ENCODE peak calls at places on chromosomes 3 and 15, in four cellular contexts. N is K562, Y is HCT116, S is HepG2. R is an unnamed sample.

GRCh38 chr3:136281966-136282554 is 31.9 kb downstream of the PCCB start:
- DNase-seq in S (no peak), N (no peak), Y (no peak), R (no peak)

GRCh38 chr3:120170223-120170622 is 76.0 kb upstream of the GSK3B start:
- DNase-seq in N (no peak), S (no peak), Y (peak), R (peak)

GRCh38 chr15:85831415-85832113 is 36.8 kb upstream of the KLHL25 start:
- DNase-seq in S (peak), N (peak), Y (peak), R (no peak)

GRCh38 chr15:48400086-48400485 is 68.9 kb downstream of the DUT start:
- DNase-seq in Y (no peak), S (no peak), N (no peak), R (no peak)

GRCh38 chr15:70236306-70237103 is 138.8 kb upstream of the TLE3 start:
- DNase-seq in N (no peak), Y (no peak), S (no peak), R (no peak)

GRCh38 chr3:187783098-187783497 is 37.8 kb upstream of the BCL6 start:
- DNase-seq in Y (no peak), N (no peak), S (no peak), R (no peak)

GRCh38 chr3:144687862-144688261 is 716.2 kb downstream of the DIPK2A start:
- DNase-seq in N (no peak), S (peak), Y (no peak), R (no peak)

GRCh38 chr3:37074178-37074577 is 80.9 kb downstream of the MLH1 start:
- DNase-seq in S (no peak), N (no peak), Y (no peak), R (no peak)

GRCh38 chr15:56757884-56758283 is 24.6 kb upstream of the ZNF280D start:
- DNase-seq in N (no peak), S (no peak), Y (no peak), R (no peak)

GRCh38 chr3:118714800-118715199 is 319.8 kb downstream of the IGSF11 start:
- DNase-seq in Y (no peak), S (peak), N (no peak), R (no peak)

GRCh38 chr3:64343692-64344440 is 118.6 kb upstream of the PRICKLE2 start:
- DNase-seq in Y (no peak), S (no peak), N (no peak), R (no peak)

GRCh38 chr3:99413504-99413903 is 224.9 kb upstream of the COL8A1 start:
- DNase-seq in N (no peak), Y (no peak), S (no peak), R (no peak)

GRCh38 chr3:13080591-13080990 is 7.4 kb upstream of the IQSEC1 start:
- DNase-seq in N (no peak), Y (no peak), S (no peak), R (no peak)

GRCh38 chr3:73786346-73786807 is 161.6 kb upstream of the PDZRN3 start:
- DNase-seq in S (no peak), Y (no peak), N (no peak), R (peak)

GRCh38 chr15:92811514-92811913 is 88.6 kb upstream of the CHD2 start:
- DNase-seq in S (peak), N (no peak), Y (no peak), R (no peak)

GRCh38 chr3:50575372-50575771 is 6.0 kb downstream of the HEMK1 start:
- DNase-seq in Y (no peak), S (no peak), N (no peak), R (no peak)

GRCh38 chr3:197793246-197793645 is 2.2 kb downstream of the LRCH3 start:
- DNase-seq in N (no peak), S (no peak), Y (no peak), R (no peak)

GRCh38 chr15:82315519-82316246 is 33.6 kb downstream of the GOLGA6L10 start:
- DNase-seq in N (no peak), S (no peak), Y (no peak), R (no peak)

GRCh38 chr3:8730641-8731040 is 3.0 kb upstream of the CAV3 start:
- DNase-seq in N (no peak), S (no peak), Y (no peak), R (no peak)

GRCh38 chr3:43347774-43348173 is 61.4 kb downstream of the SNRK start:
- DNase-seq in Y (no peak), N (no peak), S (no peak), R (no peak)

GRCh38 chr15:86021281-86022264 is 58.1 kb upstream of the AGBL1 start:
- DNase-seq in S (no peak), N (no peak), Y (no peak), R (no peak)

GRCh38 chr15:27237319-27237939 is 266.4 kb downstream of the GABRG3 start:
- DNase-seq in Y (no peak), S (no peak), N (no peak), R (no peak)

GRCh38 chr15:89215627-89216026 is 5.8 kb downstream of the RLBP1 start:
- DNase-seq in S (no peak), N (no peak), Y (no peak), R (no peak)

GRCh38 chr15:91051248-91051647 is 28.9 kb upstream of the VPS33B start:
- DNase-seq in S (no peak), N (no peak), Y (no peak), R (no peak)

GRCh38 chr15:91054791-91055190 is 32.4 kb upstream of the VPS33B start:
- DNase-seq in S (no peak), Y (no peak), N (no peak), R (no peak)

GRCh38 chr15:91050128-91050455 is 27.7 kb upstream of the VPS33B start:
- DNase-seq in Y (no peak), S (no peak), N (no peak), R (no peak)

DNA sequence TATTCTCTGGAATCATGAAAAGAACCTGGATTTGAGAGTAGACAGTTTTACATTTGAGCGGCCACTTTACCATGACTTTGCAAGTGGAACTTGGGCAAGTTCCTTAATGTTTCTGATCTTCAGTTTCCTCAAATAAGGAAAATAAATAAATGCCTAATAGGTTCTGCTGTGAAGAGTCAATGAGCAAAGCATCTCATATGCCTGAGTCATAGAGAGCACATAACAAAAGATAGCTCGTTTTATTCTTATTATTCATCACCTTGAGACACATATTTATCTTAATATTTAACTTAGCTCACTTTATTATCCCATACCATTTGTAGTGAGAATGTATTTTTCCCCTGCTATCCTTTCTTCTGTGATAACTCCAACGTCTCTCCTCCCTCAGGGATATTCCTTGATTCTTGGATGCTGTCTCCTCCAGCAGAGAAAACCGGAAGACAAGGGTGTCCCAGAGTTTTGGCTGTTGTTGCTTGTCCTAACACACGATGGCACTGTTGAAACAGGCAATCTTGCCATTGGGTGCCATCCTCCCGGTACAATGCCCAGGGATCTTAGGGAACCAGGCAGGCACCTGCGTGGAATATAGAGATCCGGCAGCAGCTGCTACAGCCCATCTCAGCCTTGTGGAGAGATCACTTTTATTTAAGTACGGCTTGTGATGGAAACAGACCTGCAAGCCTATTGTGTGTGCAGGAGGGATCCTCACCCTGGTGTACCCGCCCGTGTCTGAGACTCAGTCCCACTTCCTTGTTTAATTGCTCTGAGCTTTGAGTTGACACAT is 33.3 kb upstream of the VPS33B start:
- DNase-seq in S (peak), Y (peak), N (no peak), R (peak)
- TF ChIP-seq CTCF in S (peak), Y (peak), N (peak), R (peak)

GRCh38 chr3:63015614-63016016 is 140.4 kb upstream of the CADPS start:
- DNase-seq in Y (no peak), N (no peak), S (peak), R (no peak)
- TF ChIP-seq TCF7L2 in Y (no peak), N (no peak), S (no peak), R (no peak)

DNA sequence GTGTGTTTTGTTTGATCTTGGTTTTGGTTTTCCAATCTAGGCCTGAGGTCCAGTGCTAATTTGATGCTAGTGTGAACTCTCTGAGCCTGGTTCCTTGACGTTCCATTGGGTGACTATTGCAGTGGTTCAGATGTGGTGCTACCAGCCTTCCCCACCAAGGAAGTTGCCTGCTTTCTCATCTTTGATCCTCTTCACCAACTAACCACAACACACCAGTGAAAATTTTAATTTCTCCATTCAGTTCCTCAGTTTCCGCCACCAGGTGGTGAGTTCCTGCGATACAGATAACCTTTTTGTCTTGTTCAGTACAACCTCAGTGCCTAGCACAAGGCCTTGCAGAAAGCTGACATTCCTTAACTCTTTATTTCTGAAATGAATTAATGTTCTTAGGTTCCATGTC is 337.4 kb upstream of the TPRG1 start:
- DNase-seq in N (no peak), Y (peak), S (no peak), R (no peak)
- TF ChIP-seq CTCF in N (no peak), Y (no peak), S (no peak), R (peak)

GRCh38 chr15:63874616-63875015 is 40.9 kb upstream of the HERC1 start:
- DNase-seq in Y (no peak), N (no peak), S (no peak), R (no peak)

GRCh38 chr15:63872759-63873510 is 39.2 kb upstream of the HERC1 start:
- DNase-seq in Y (no peak), N (no peak), S (no peak), R (no peak)

GRCh38 chr15:63870043-63870394 is 36.3 kb upstream of the HERC1 start:
- DNase-seq in Y (no peak), S (no peak), N (no peak), R (no peak)

GRCh38 chr15:63869371-63870042 is 35.8 kb upstream of the HERC1 start:
- DNase-seq in S (no peak), Y (no peak), N (no peak), R (no peak)

DNA sequence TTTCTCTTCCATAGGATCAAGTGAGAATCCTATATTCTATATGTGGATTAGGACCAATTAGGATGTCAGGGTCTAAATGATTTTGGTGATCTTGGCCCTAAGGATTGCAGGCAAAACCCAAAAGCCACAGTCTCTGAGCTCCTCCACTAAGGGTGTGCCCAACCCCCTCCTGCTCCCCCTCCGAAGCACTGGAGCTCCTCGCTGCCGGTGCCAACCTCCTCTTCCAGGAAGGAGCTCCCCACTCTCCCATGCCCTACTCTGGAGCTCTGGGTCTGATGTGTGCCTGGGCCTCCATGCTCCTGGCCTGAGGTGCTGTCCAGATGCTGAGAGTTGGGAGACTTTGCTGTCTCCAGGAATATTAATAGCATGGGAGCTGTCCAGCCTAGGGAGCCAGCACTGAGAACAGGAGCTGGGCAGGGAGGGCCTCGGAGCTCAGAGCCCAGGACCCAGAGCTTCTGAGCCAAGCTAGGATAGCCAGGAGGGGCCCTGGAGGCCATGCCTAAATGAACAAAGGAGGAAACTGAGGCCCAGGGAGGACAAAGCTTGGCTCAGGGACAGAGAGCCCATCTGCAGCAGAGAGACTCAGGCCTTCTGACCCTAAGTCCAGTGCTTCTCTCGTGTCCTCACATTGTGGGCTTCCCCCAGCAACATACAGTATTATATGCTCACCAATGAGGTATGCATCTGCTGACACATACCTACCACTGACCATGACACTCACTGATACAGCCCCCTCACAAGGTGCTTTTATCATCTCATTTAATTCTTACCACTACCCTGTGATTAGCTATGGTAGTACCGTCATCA is 36.9 kb upstream of the HERC1 start:
- DNase-seq in Y (no peak), N (peak), S (peak), R (no peak)
- TF ChIP-seq TCF7L2 in Y (no peak), N (no peak), S (no peak), R (no peak)

DNA sequence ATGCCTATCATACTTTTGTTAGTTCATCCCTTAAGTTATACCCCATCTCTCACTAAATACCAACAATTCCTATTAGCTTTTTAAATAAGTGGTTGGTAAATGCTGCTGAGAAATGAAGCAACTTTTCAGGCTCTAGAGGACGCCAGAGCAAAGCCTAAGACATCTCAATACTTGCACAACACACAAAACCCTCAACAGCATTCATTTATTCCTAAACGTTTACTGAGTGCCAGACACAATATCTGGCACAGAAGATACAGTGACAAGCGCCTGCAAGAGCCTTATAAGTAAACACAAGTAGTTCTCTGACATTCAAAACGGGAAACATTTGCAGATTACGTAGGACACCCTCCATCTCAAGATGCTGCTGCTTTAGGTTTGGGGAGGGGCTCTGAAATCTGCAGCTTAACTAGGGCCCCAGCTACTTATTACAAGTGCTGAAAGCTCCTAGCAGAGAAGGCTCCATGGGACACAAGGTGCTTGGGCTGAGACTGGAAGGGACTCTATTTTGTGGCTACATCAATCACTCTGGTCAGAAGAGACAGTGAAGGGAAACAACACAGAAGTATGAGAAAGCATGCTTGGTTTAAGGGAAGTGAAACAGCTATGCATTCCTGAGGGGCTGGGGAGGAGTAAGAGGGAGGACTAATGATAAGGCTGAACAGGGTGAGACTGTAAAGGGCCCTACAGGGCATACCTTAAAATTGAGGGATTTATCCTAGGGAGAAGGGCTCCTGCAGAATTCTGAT is 311.3 kb downstream of the PLCL2 start:
- DNase-seq in Y (no peak), N (no peak), S (no peak), R (no peak)
- TF ChIP-seq CTCF in Y (no peak), N (peak), S (peak), R (peak)

R was measured in Panc1.